ENCODE peak calls at places on chromosomes 16 and 17, in six cellular contexts. A is neural progenitor cell; I is B cell; Y is kidney epithelial cell; M is CD8-positive, alpha-beta T cell; R is tibial nerve. N is an unnamed sample.

GRCh38 chr17:66691644-66692500 is 143.0 kb upstream of the CACNG5 start:
- DNase-seq in A (no peak), Y (no peak), R (peak; percentile 55), M (no peak), I (no peak), N (no peak)

GRCh38 chr17:35373532-35373983 is at the start of gene SLFN11:
- DNase-seq in Y (no peak), I (peak; percentile 80), A (peak; percentile 52), R (peak; percentile 86), M (peak; percentile 64), N (peak; percentile 26)

GRCh38 chr17:39132192-39132600 is 19.2 kb downstream of the PLXDC1 start:
- DNase-seq in R (no peak), A (peak; percentile 41), M (no peak), I (no peak), Y (no peak), N (no peak)

GRCh38 chr17:48722924-48723554 is at the start of gene PRAC2:
- DNase-seq in R (no peak), M (no peak), I (peak; percentile 27), A (peak; percentile 51), Y (no peak), N (no peak)

GRCh38 chr16:67917852-67918236 is 13.8 kb downstream of the CTRL start:
- DNase-seq in M (no peak), R (no peak), A (no peak), I (no peak), Y (peak; percentile 62), N (no peak)

GRCh38 chr17:71438631-71439146 is 682.1 kb upstream of the SOX9 start:
- DNase-seq in M (no peak), R (no peak), I (no peak), Y (peak; percentile 98), A (no peak), N (no peak)

GRCh38 chr17:15446036-15446435 is 21.4 kb downstream of the CDRT4 start:
- DNase-seq in M (no peak), R (no peak), I (no peak), A (peak; percentile 44), Y (no peak), N (no peak)

GRCh38 chr16:89845417-89845816 is 17.1 kb downstream of the SPIRE2 start:
- DNase-seq in R (no peak), Y (no peak), I (no peak), M (peak; percentile 18), A (no peak), N (no peak)

GRCh38 chr17:28368306-28368831 is 1.7 kb downstream of the VTN start:
- DNase-seq in Y (no peak), M (no peak), A (no peak), R (no peak), I (no peak), N (no peak)

GRCh38 chr17:68576811-68577551 is 24.2 kb downstream of the FAM20A start:
- DNase-seq in I (no peak), M (no peak), A (no peak), Y (no peak), R (no peak), N (no peak)

GRCh38 chr17:66730497-66730923 is 104.4 kb upstream of the CACNG5 start:
- DNase-seq in R (no peak), Y (no peak), A (no peak), I (no peak), M (no peak), N (no peak)

GRCh38 chr17:31558748-31559646 is 167.5 kb downstream of the RAB11FIP4 start:
- DNase-seq in I (peak; percentile 80), R (peak; percentile 57), A (peak; percentile 85), M (peak; percentile 49), Y (no peak), N (peak; percentile 66)

GRCh38 chr16:12532871-12533610 is 270.6 kb downstream of the CPPED1 start:
- DNase-seq in M (peak; percentile 12), Y (no peak), I (no peak), A (no peak), R (no peak), N (no peak)

GRCh38 chr17:45018514-45019176 is 32.8 kb downstream of the DCAKD start:
- DNase-seq in A (peak; percentile 31), R (no peak), I (peak; percentile 43), Y (no peak), M (no peak), N (peak; percentile 23)

GRCh38 chr17:45013021-45013997 is 38.1 kb downstream of the DCAKD start:
- DNase-seq in Y (no peak), A (peak; percentile 35), R (no peak), M (no peak), I (no peak), N (no peak)

GRCh38 chr17:45019177-45019711 is 32.2 kb downstream of the DCAKD start:
- DNase-seq in R (no peak), M (peak; percentile 22), Y (no peak), A (peak; percentile 53), I (peak; percentile 40), N (peak; percentile 26)

GRCh38 chr17:45016237-45016636 is 35.2 kb downstream of the DCAKD start:
- DNase-seq in M (no peak), Y (no peak), A (no peak), R (no peak), I (no peak), N (no peak)

DNA sequence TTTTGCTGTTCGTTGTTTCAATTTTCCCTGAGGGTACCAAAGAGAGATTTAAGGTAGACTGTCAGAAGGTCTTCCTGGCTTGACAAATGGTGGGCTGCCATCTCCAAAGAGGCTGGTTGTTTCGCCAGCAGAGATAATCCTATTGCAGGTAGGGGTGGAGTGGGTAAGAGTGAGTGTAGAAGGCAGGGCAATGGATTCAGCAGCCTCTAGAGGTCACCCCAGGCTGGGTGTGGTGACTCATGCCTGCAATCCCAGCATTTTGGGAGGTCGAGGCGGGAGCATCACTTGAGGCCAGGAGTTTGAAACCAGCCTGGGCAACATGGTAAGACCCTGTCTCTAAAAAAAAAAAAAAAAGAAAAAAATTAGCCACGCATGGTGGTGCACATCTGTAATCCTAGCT is 34.6 kb downstream of the DCAKD start:
- DNase-seq in I (no peak), A (peak; percentile 41), R (no peak), M (no peak), Y (no peak), N (no peak)
- TF ChIP-seq CTCF in I (no peak), A (peak; percentile 42), R (no peak), M (no peak), Y (peak; percentile 47), N (peak; percentile 34)

DNA sequence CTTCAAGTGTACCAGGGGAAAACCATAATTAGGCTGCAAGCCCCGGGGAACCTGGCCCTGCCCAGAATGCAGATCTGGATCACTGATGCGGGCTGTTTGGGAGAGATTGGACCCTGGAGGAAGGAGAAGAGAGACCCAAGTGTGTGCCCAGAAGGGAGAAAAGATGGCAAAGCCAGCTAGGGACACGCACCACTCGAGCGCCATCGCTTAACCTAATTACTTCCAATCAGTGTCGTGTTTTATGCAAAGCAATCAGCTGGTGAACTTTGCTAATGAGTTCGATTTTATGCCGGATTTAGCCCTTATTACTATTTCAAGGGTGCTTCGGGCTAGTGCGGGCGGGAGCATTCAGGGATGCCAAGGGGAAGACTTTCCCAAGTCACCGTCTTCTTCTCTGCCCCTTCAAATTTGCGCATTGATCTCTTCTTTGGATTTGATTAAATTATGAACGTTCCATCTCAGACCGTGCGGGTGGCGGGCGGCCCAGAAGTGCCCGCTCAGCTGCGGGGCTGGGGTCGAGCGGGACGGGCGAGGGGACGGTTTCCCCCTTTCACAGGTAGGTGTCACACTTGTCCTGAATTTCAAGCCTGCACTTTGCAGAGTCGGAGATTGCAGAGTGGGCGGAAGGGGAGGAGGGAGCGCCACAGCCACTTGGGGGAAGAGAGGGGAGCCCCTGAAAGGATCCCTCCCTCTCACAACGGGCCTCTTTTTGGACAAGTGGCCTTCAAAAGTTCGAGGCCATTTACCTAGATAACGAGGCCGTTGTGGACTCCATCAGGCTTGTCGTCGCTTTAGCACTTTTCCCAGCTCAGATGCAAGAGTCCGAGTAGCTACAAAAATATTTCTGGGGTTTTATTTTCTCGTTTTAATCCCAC is 4.1 kb downstream of the IRX5 start:
- DNase-seq in A (peak; percentile 86), I (no peak), M (no peak), R (no peak), Y (no peak), N (peak; percentile 38)
- TF ChIP-seq CTCF in A (peak; percentile 71), I (no peak), M (no peak), R (no peak), Y (peak; percentile 38), N (peak; percentile 56)

DNA sequence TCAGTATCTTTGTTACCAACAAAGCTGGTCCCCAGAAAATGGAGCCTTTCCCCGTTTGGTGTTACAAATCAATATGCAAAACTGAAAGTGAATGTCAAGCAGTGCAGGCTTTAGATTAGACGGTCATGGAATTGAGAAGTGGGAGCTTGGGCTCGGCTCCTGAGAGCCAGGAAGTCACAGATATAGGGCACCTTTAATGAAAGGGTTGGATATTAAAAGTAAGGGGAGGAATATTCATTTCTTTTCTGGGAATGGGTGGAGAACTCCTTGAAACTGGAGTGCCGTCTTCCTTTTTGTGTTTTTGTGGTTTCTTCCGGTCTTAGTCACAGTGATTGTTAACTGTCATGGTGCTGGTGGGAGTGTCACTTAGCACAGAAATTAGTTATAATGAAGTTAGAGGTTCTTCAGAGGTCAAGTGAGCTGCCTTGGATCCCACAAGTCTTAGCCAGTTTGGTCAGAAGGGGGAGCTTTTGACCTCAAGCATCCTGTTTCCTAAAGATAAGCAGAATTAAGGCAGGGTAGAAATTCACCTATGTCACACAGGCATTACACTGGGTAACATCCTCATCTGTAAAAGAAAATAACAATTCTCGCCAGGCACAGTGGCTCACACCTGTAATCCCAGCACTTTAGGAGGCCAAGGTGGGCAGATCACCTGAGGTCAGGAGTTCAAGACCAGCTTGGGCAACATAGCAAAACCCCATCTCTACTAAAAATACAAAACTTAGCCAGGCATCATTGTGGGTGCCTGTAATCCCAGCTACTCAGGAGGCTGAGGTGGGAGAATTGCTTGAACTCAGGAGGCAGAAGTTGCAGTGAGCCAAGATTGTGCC is 9.6 kb upstream of the EIF1 start:
- DNase-seq in Y (peak; percentile 80), A (no peak), R (no peak), M (peak; percentile 15), I (peak; percentile 47), N (no peak)
- TF ChIP-seq CTCF in Y (peak; percentile 14), A (peak; percentile 12), R (peak; percentile 17), M (no peak), I (no peak), N (no peak)

GRCh38 chr17:49776864-49777263 is 11.6 kb upstream of the KAT7 start:
- DNase-seq in I (no peak), R (no peak), Y (no peak), M (no peak), A (no peak), N (no peak)

GRCh38 chr17:49777577-49777976 is 10.9 kb upstream of the KAT7 start:
- DNase-seq in Y (no peak), A (peak; percentile 36), R (no peak), I (no peak), M (no peak), N (no peak)

GRCh38 chr17:49775546-49776260 is 11.8 kb upstream of the FAM117A start:
- DNase-seq in R (no peak), M (no peak), Y (no peak), I (no peak), A (peak; percentile 39), N (no peak)

GRCh38 chr17:49783051-49783715 is 5.3 kb upstream of the KAT7 start:
- DNase-seq in I (no peak), Y (no peak), R (no peak), M (no peak), A (no peak), N (no peak)

DNA sequence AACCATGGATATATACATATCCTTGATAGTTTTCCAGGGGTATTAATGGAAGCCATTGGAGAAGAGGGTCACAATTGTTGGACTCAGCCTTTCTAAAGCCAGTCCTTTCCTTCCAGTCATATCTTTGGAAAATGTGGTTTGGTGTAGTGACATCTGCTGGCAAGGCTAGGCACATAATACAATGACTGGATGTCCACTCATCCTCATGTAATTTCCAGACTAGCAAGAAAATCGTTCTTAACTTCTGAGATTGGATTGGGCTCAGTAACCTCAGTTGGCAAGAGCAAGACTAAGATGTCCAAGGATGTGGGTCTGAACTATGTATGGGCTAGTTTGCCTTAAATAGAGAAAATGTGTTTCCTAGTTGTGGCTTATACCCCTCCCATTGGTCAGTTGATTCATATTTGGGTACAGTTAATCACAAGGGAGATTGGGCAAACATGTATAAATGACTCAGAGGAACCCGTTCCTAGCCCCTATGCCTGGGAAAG is 8.7 kb upstream of the KAT7 start:
- DNase-seq in I (peak; percentile 53), R (no peak), A (peak; percentile 15), M (no peak), Y (peak; percentile 18), N (no peak)
- TF ChIP-seq CTCF in I (peak; percentile 52), R (peak; percentile 72), A (peak; percentile 48), M (peak; percentile 24), Y (peak; percentile 68), N (peak; percentile 57)

N was measured in neural crest cell.